ENCODE peak calls at places on chromosomes 7 and 10, in nine cellular contexts. V is tibial nerve, L is adrenal gland, W is transverse colon, Q is HCT116, B is heart left ventricle, Z is vagina, N is HepG2, C is uterus. Y is an unnamed sample.

GRCh38 chr7:149228831-149229471 is 10.5 kb upstream of the ZNF212 start:
- DNase-seq in N (no peak), Q (no peak), V (no peak), C (no peak), B (no peak), W (no peak), L (no peak), Z (no peak), Y (no peak)

GRCh38 chr10:35795131-35795819 is 153.2 kb upstream of the FZD8 start:
- DNase-seq in N (no peak), Z (no peak), L (no peak), C (no peak), Q (no peak), B (no peak), W (no peak), V (no peak), Y (no peak)

GRCh38 chr10:10551595-10551994 is 466.1 kb upstream of the CELF2 start:
- DNase-seq in N (no peak), B (no peak), W (no peak), C (no peak), Q (no peak), V (no peak), L (no peak), Z (no peak), Y (peak)

GRCh38 chr7:143172354-143172753 is 10.9 kb upstream of the TAS2R39 start:
- DNase-seq in V (no peak), L (no peak), W (peak), B (no peak), Z (no peak), Q (no peak), N (no peak), C (peak), Y (peak)

GRCh38 chr10:3471927-3472704 is 299.5 kb upstream of the PITRM1 start:
- DNase-seq in C (no peak), Q (no peak), B (no peak), Z (no peak), N (no peak), L (no peak), W (peak), V (no peak), Y (no peak)

GRCh38 chr7:901388-902154 is 25.2 kb downstream of the GET4 start:
- DNase-seq in N (peak), C (peak), Q (peak), B (peak), Z (no peak), L (peak), V (peak), W (peak), Y (peak)

GRCh38 chr7:94030634-94031033 is 26.5 kb upstream of the BET1 start:
- DNase-seq in Z (no peak), N (no peak), Q (no peak), W (no peak), C (no peak), B (no peak), L (no peak), V (no peak), Y (no peak)

GRCh38 chr7:118872568-118872967 is 648.1 kb downstream of the ANKRD7 start:
- DNase-seq in W (no peak), V (no peak), N (peak), B (no peak), C (no peak), Z (no peak), L (no peak), Q (peak), Y (no peak)

GRCh38 chr10:62511656-62512055 is 137.5 kb downstream of the ZNF365 start:
- DNase-seq in W (no peak), V (no peak), B (no peak), L (no peak), N (no peak), C (no peak), Z (no peak), Q (no peak), Y (no peak)

GRCh38 chr7:84674236-84674913 is 479.8 kb upstream of the SEMA3A start:
- DNase-seq in L (no peak), W (no peak), N (no peak), Q (no peak), V (no peak), C (no peak), Z (no peak), B (no peak), Y (no peak)

GRCh38 chr10:110007171-110007700 is 548 bp upstream of the ADD3 start:
- DNase-seq in V (no peak), L (no peak), Q (no peak), B (peak), Z (peak), W (no peak), N (no peak), C (no peak), Y (peak)

GRCh38 chr7:76507723-76508406 is 2.5 kb upstream of the UPK3B start:
- DNase-seq in V (no peak), L (peak), W (no peak), C (no peak), B (no peak), Q (no peak), N (no peak), Z (no peak), Y (no peak)

GRCh38 chr7:24727165-24728120 is 29.8 kb downstream of the GSDME start:
- DNase-seq in Z (peak), N (no peak), V (no peak), C (peak), Q (no peak), B (no peak), L (no peak), W (no peak), Y (no peak)

GRCh38 chr10:34524369-34525091 is 290.6 kb downstream of the PARD3 start:
- DNase-seq in L (no peak), B (no peak), C (no peak), Q (no peak), Z (no peak), N (no peak), V (no peak), W (no peak), Y (no peak)

GRCh38 chr10:227014-227413 is 91.8 kb downstream of the ZMYND11 start:
- DNase-seq in V (no peak), Q (no peak), C (no peak), W (no peak), Z (no peak), N (no peak), B (no peak), L (no peak), Y (no peak)

GRCh38 chr7:138608292-138608691 is 92.9 kb downstream of the SVOPL start:
- DNase-seq in W (no peak), N (no peak), C (no peak), B (no peak), Q (no peak), Z (no peak), V (no peak), L (no peak), Y (no peak)

GRCh38 chr7:105521731-105522458 is at the start of gene PUS7:
- DNase-seq in N (peak), C (peak), B (peak), V (peak), Z (no peak), Q (peak), W (peak), L (peak), Y (peak)
- H3K27ac ChIP-seq in N (peak), C (peak), B (peak), V (peak), Z (peak), Q (peak), W (peak), L (peak), Y (peak)

DNA sequence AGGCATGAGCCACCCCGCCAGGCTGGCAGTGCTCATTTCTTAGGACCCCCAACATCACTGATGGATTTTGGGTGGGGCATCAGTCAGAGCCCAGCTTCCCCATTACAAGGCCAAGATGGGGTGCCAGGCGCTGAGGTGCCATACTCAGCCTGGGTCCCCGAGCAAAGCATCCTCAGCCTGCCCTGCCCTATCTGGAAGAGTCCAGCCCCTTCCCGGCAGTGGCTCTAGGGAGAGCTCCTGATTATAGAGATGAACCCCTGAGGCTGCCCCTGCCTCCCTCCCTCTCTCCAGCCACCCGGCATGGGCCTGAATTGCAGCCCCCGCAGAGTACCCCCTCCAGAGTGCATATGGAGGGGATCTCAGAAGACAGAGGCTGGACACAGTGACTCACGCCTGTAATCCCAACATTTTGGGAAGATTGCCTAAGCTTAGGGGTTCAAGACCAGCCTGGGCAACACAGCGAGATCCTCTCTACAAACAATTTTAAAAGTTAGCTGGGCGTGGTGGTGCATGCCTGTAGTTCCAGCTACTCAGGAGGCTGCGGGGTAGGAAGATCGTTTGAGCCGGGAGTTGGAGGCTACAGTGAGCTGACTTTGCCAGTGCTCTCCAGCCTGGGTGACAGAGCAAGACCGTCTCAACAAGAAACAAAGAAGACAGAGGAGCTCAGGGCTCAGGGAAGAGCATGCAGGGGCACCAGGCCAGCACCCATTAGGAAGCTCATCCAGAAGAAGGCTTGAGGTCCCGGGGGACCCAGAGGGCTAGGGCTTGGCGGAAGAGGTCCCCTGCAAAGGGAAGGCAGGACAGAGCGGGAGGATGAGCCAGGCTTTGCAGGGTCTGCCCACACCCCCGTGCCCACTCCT is 13.3 kb downstream of the LAT2 start:
- DNase-seq in N (no peak), W (no peak), L (no peak), Q (no peak), V (no peak), C (no peak), Z (no peak), B (no peak), Y (no peak)
- TF ChIP-seq POLR2A in N (no peak), W (no peak), L (no peak), Q (no peak), V (no peak), C (no peak), Z (no peak), B (no peak), Y (no peak)

GRCh38 chr10:121818599-121818998 is 109.2 kb downstream of the ATE1 start:
- DNase-seq in Q (no peak), Z (no peak), V (no peak), L (no peak), W (no peak), N (no peak), B (no peak), C (no peak), Y (no peak)
- H3K27ac ChIP-seq in Q (no peak), Z (no peak), V (no peak), L (no peak), W (no peak), N (no peak), B (no peak), C (no peak), Y (no peak)

GRCh38 chr10:124392651-124393342 is 25.9 kb downstream of the OAT start:
- DNase-seq in C (no peak), L (no peak), B (no peak), V (no peak), Z (no peak), N (no peak), W (no peak), Q (no peak), Y (no peak)
- TF ChIP-seq POLR2A in C (no peak), L (no peak), B (no peak), V (no peak), Z (no peak), N (no peak), W (no peak), Q (no peak), Y (no peak)

DNA sequence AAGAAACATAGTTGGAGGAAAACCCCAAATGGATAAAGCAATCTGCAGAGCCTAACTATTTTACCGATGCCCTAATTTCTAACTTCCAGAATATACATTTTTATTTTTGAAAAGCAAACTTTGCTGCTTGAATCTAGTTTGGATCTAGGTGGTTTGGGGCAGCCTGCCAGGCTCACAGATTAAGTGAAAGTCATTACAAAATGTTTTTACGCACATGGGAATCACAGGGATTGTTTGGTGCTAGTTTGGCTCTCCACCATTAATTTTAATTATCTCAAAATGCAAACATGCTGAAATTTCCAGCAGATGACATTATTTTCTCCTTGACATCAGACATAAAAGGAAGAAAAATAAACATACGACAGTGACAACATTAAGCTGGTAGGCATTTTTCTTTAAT is 166.7 kb upstream of the INHBA start:
- DNase-seq in C (no peak), Z (no peak), N (no peak), W (no peak), L (no peak), V (no peak), B (no peak), Q (no peak), Y (no peak)
- H3K27ac ChIP-seq in C (no peak), Z (no peak), N (no peak), W (no peak), L (no peak), V (peak), B (no peak), Q (no peak), Y (no peak)

GRCh38 chr10:119653209-119653608 is 2.0 kb downstream of the BAG3 start:
- DNase-seq in Q (no peak), V (no peak), Z (no peak), W (no peak), C (no peak), B (no peak), N (no peak), L (no peak), Y (no peak)

GRCh38 chr10:119652361-119652760 is 1.2 kb downstream of the BAG3 start:
- DNase-seq in Z (no peak), N (peak), Q (peak), V (no peak), C (no peak), W (no peak), B (no peak), L (no peak), Y (peak)

GRCh38 chr10:119651514-119652327 is 541 bp downstream of the BAG3 start:
- DNase-seq in L (peak), Z (no peak), W (peak), C (no peak), B (peak), Q (no peak), V (no peak), N (no peak), Y (peak)

GRCh38 chr10:119650062-119650461 is 1.1 kb upstream of the BAG3 start:
- DNase-seq in V (no peak), N (no peak), W (no peak), L (no peak), Z (no peak), B (no peak), Q (no peak), C (no peak), Y (no peak)

DNA sequence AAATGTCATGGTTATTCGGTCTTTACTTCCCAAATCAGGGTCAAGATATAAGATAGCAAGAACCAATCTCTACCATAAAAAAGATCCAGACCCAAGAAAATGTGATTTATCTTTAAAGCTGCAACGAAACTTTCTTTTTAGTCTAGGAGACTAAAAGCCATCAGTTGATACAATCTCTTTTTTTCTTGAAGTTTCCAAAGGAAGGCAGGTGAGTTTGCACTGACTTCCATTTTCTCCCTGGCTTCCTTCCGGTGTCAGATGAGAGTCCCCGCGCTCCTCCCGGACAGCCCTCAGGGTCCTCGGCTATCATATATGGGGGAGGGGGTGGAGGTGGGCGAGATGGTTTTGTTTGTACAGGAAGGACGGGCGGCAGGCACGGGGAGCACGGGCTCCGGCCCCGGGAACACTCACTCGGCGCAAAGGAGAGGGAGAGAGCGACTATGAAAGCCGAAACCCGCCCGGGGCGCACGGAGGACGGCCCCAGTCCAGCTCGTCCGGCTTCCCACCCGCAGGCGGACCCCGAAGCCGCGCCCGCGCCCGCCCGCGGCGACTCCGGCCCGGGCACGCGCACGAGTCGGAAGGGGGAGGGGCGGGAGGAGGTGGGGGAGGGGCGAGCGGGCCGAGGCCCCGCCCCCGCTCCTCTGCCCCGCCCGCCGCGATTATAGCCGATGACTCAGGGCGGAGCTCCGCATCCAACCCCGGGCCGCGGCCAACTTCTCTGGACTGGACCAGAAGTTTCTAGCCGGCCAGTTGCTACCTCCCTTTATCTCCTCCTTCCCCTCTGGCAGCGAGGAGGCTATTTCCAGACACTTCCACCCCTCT is at the start of gene BAG3:
- DNase-seq in L (peak), Q (peak), N (peak), V (peak), C (peak), B (peak), W (peak), Z (peak), Y (peak)
- TF ChIP-seq POLR2A in L (peak), Q (peak), N (peak), V (peak), C (peak), B (no peak), W (peak), Z (peak), Y (no peak)

GRCh38 chr7:2637066-2637471 is 5.3 kb downstream of the TTYH3 start:
- DNase-seq in C (no peak), V (no peak), B (peak), Q (no peak), L (no peak), W (no peak), Z (no peak), N (no peak), Y (peak)

GRCh38 chr7:2637505-2638223 is 5.9 kb downstream of the TTYH3 start:
- DNase-seq in V (peak), Z (no peak), C (peak), Q (no peak), B (peak), L (peak), W (peak), N (peak), Y (peak)

GRCh38 chr7:2639994-2640830 is 8.4 kb downstream of the TTYH3 start:
- DNase-seq in N (no peak), Z (no peak), C (peak), B (peak), Q (no peak), W (no peak), L (peak), V (no peak), Y (no peak)

GRCh38 chr7:2639151-2639993 is 7.6 kb downstream of the TTYH3 start:
- DNase-seq in W (no peak), C (no peak), Z (no peak), Q (no peak), L (peak), B (peak), V (no peak), N (no peak), Y (no peak)

DNA sequence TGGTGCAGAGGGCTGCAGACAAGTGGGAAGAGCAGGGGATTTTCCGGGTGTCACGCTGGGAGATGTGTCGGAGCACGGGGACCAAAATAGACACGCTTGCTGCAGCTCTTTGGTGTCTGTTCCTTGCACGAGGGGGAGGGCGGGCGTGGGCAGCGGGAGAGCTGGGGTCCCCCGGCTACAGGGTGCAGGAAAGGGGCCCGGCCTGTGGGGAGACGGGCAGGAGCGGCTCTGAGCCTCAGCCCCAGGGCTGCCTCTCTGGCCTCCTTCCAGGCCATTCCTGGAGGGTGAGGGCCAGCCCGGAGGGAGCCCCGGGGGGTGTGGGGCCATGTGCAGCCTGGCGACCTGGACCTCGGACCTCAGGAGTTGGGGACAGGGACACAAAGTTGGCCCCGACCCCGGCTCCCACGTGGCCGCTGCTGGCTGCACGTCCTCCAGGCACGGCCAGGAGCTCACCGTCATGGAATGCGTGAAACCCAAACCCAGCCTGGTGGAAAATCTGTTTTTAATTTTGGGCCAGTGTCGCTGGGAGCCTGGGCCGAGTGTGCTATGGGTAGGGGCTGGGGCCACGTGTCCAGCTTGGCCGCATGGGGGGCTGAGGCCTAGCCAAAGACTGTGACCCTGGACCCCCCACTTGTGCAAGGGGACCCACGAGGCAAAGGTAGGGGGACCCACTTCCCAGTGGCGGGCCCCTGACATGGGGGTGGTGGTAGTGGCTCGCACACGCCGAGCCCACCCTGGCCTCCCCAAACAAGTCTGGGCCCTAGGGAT is 6.6 kb downstream of the TTYH3 start:
- DNase-seq in C (peak), V (no peak), W (no peak), N (peak), Q (no peak), Z (no peak), B (peak), L (peak), Y (peak)
- H3K27ac ChIP-seq in C (no peak), V (peak), W (peak), N (peak), Q (no peak), Z (peak), B (peak), L (peak), Y (peak)

GRCh38 chr7:42868456-42868855 is 43.4 kb downstream of the C7orf25 start:
- DNase-seq in B (no peak), L (no peak), C (no peak), W (no peak), N (no peak), Z (no peak), Q (no peak), V (no peak), Y (no peak)
- TF ChIP-seq POLR2A in B (no peak), L (no peak), C (no peak), W (no peak), N (no peak), Z (no peak), Q (no peak), V (no peak), Y (no peak)

DNA sequence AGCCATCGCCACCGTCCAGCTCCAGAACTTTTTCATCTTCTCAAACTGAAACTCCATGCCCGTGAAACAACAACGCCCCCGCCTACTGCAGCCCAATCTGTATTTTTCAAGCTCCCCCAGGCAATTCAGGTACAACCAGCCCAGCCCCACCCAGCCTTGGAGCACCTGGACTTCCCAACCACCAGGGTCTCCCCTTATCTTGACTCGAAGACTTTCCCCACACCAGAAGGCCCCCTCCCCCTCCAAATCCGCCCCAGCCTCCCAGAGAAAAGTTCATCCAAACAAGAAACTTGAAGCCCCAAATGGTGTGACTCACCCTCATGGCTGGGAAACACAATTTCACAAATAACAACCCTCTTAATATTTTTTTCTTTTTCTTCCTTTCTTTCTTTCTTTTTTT is 10.6 kb downstream of the ZCCHC24 start:
- DNase-seq in V (no peak), Z (no peak), L (no peak), C (peak), B (no peak), N (no peak), Q (no peak), W (no peak), Y (peak)
- H3K27ac ChIP-seq in V (peak), Z (peak), L (no peak), C (peak), B (no peak), N (no peak), Q (no peak), W (peak), Y (peak)

GRCh38 chr7:19708397-19709248 is at the start of gene POLR1F:
- DNase-seq in V (peak), W (peak), Z (peak), L (peak), B (peak), C (peak), Q (peak), N (peak), Y (peak)
- TF ChIP-seq POLR2A in V (peak), W (peak), Z (peak), L (peak), B (peak), C (peak), Q (peak), N (peak), Y (peak)